ENCODE peak calls at places on chromosomes 16 and 17, in four cellular contexts. One of them, this sample, is unnamed.

GRCh38 chr16:600781-601180 is 10.9 kb downstream of the RAB40C start:
- DNase-seq in EL: no peak
- DNase-seq in activated CD4-positive, CD25-positive, alpha-beta regulatory T cell: no peak
- DNase-seq in non-pigmented ciliary epithelial cell: no peak
- DNase-seq in this sample: no peak

GRCh38 chr17:30570596-30571265 is 93.5 kb downstream of the GOSR1 start:
- DNase-seq in activated CD4-positive, CD25-positive, alpha-beta regulatory T cell: no peak
- DNase-seq in non-pigmented ciliary epithelial cell: no peak
- DNase-seq in EL: no peak
- DNase-seq in this sample: no peak

GRCh38 chr16:72501739-72502653 is 330.0 kb upstream of the PMFBP1 start:
- DNase-seq in activated CD4-positive, CD25-positive, alpha-beta regulatory T cell: no peak
- DNase-seq in non-pigmented ciliary epithelial cell: peak; percentile 43
- DNase-seq in EL: peak; percentile 71
- DNase-seq in this sample: no peak

GRCh38 chr16:86118467-86119307 is 219.7 kb downstream of the IRF8 start:
- DNase-seq in non-pigmented ciliary epithelial cell: no peak
- DNase-seq in EL: no peak
- DNase-seq in activated CD4-positive, CD25-positive, alpha-beta regulatory T cell: no peak
- DNase-seq in this sample: no peak

GRCh38 chr17:32914181-32914580 is 13.8 kb upstream of the TMEM98 start:
- DNase-seq in activated CD4-positive, CD25-positive, alpha-beta regulatory T cell: no peak
- DNase-seq in non-pigmented ciliary epithelial cell: no peak
- DNase-seq in EL: no peak
- DNase-seq in this sample: no peak

GRCh38 chr17:74452841-74453661 is 13.4 kb upstream of the CD300A start:
- DNase-seq in non-pigmented ciliary epithelial cell: no peak
- DNase-seq in EL: no peak
- DNase-seq in activated CD4-positive, CD25-positive, alpha-beta regulatory T cell: no peak
- DNase-seq in this sample: no peak

GRCh38 chr17:78338860-78339259 is 21.0 kb downstream of the SOCS3 start:
- DNase-seq in EL: no peak
- DNase-seq in activated CD4-positive, CD25-positive, alpha-beta regulatory T cell: no peak
- DNase-seq in non-pigmented ciliary epithelial cell: no peak
- DNase-seq in this sample: no peak

GRCh38 chr16:3511286-3512180 is 10.7 kb downstream of the CLUAP1 start:
- DNase-seq in EL: no peak
- DNase-seq in non-pigmented ciliary epithelial cell: no peak
- DNase-seq in activated CD4-positive, CD25-positive, alpha-beta regulatory T cell: no peak
- DNase-seq in this sample: no peak

GRCh38 chr17:50218771-50219315 is 17.4 kb upstream of the COL1A1 start:
- DNase-seq in activated CD4-positive, CD25-positive, alpha-beta regulatory T cell: no peak
- DNase-seq in non-pigmented ciliary epithelial cell: peak; percentile 93
- DNase-seq in EL: peak; percentile 97
- DNase-seq in this sample: no peak

GRCh38 chr16:57694556-57695377 is at the start of gene DRC7:
- DNase-seq in EL: peak; percentile 34
- DNase-seq in non-pigmented ciliary epithelial cell: no peak
- DNase-seq in activated CD4-positive, CD25-positive, alpha-beta regulatory T cell: no peak
- DNase-seq in this sample: no peak

GRCh38 chr17:19537116-19537515 is 3.5 kb downstream of the SLC47A1 start:
- DNase-seq in activated CD4-positive, CD25-positive, alpha-beta regulatory T cell: no peak
- DNase-seq in EL: no peak
- DNase-seq in non-pigmented ciliary epithelial cell: no peak
- DNase-seq in this sample: no peak

GRCh38 chr17:72432143-72432604 is 311.4 kb downstream of the SOX9 start:
- DNase-seq in non-pigmented ciliary epithelial cell: no peak
- DNase-seq in EL: no peak
- DNase-seq in activated CD4-positive, CD25-positive, alpha-beta regulatory T cell: no peak
- DNase-seq in this sample: no peak

GRCh38 chr17:65385726-65386125 is 175.7 kb downstream of the AXIN2 start:
- DNase-seq in non-pigmented ciliary epithelial cell: no peak
- DNase-seq in EL: no peak
- DNase-seq in activated CD4-positive, CD25-positive, alpha-beta regulatory T cell: no peak
- DNase-seq in this sample: no peak

GRCh38 chr16:2095315-2095853 is 40.3 kb downstream of the PKD1 start:
- DNase-seq in EL: peak; percentile 55
- DNase-seq in activated CD4-positive, CD25-positive, alpha-beta regulatory T cell: no peak
- DNase-seq in non-pigmented ciliary epithelial cell: no peak
- DNase-seq in this sample: no peak

GRCh38 chr16:68247400-68247799 is 2.2 kb downstream of the PLA2G15 start:
- DNase-seq in non-pigmented ciliary epithelial cell: no peak
- DNase-seq in EL: no peak
- DNase-seq in activated CD4-positive, CD25-positive, alpha-beta regulatory T cell: no peak
- DNase-seq in this sample: no peak

GRCh38 chr16:85227262-85227923 is 115.1 kb upstream of the CIBAR2 start:
- DNase-seq in EL: no peak
- DNase-seq in activated CD4-positive, CD25-positive, alpha-beta regulatory T cell: no peak
- DNase-seq in non-pigmented ciliary epithelial cell: no peak
- DNase-seq in this sample: no peak

GRCh38 chr16:30820952-30821421 is 34.0 kb upstream of the ZNF629 start:
- DNase-seq in non-pigmented ciliary epithelial cell: no peak
- DNase-seq in EL: no peak
- DNase-seq in activated CD4-positive, CD25-positive, alpha-beta regulatory T cell: no peak
- DNase-seq in this sample: no peak

GRCh38 chr17:3027786-3028532 is 35.4 kb downstream of the OR1D5 start:
- DNase-seq in EL: no peak
- DNase-seq in activated CD4-positive, CD25-positive, alpha-beta regulatory T cell: no peak
- DNase-seq in non-pigmented ciliary epithelial cell: no peak
- DNase-seq in this sample: peak; percentile 45

GRCh38 chr17:41486809-41487530 is 2.7 kb downstream of the KRT36 start:
- DNase-seq in activated CD4-positive, CD25-positive, alpha-beta regulatory T cell: peak; percentile 10
- DNase-seq in non-pigmented ciliary epithelial cell: no peak
- DNase-seq in EL: no peak
- DNase-seq in this sample: no peak

GRCh38 chr17:74429604-74430384 is 2.1 kb upstream of the GPRC5C start:
- DNase-seq in activated CD4-positive, CD25-positive, alpha-beta regulatory T cell: no peak
- DNase-seq in non-pigmented ciliary epithelial cell: no peak
- DNase-seq in EL: no peak
- DNase-seq in this sample: no peak

GRCh38 chr17:80189611-80190010 is 19.8 kb downstream of the CARD14 start:
- DNase-seq in non-pigmented ciliary epithelial cell: no peak
- DNase-seq in activated CD4-positive, CD25-positive, alpha-beta regulatory T cell: no peak
- DNase-seq in EL: no peak
- DNase-seq in this sample: no peak

GRCh38 chr17:50259484-50260324 is 14.6 kb upstream of the TMEM92 start:
- DNase-seq in non-pigmented ciliary epithelial cell: no peak
- DNase-seq in EL: no peak
- DNase-seq in activated CD4-positive, CD25-positive, alpha-beta regulatory T cell: no peak
- DNase-seq in this sample: no peak

GRCh38 chr16:30747331-30747730 is 894 bp upstream of the PHKG2 start:
- DNase-seq in non-pigmented ciliary epithelial cell: no peak
- DNase-seq in activated CD4-positive, CD25-positive, alpha-beta regulatory T cell: no peak
- DNase-seq in EL: peak; percentile 52
- DNase-seq in this sample: no peak

GRCh38 chr17:13931752-13932477 is 137.4 kb upstream of the COX10 start:
- DNase-seq in EL: peak; percentile 53
- DNase-seq in non-pigmented ciliary epithelial cell: no peak
- DNase-seq in activated CD4-positive, CD25-positive, alpha-beta regulatory T cell: no peak
- DNase-seq in this sample: no peak

GRCh38 chr17:7380855-7381683 is at the start of gene TNK1:
- DNase-seq in EL: no peak
- DNase-seq in non-pigmented ciliary epithelial cell: no peak
- DNase-seq in activated CD4-positive, CD25-positive, alpha-beta regulatory T cell: no peak
- DNase-seq in this sample: no peak

GRCh38 chr16:79295746-79296145 is 304.8 kb downstream of the MAF start:
- DNase-seq in non-pigmented ciliary epithelial cell: no peak
- DNase-seq in activated CD4-positive, CD25-positive, alpha-beta regulatory T cell: no peak
- DNase-seq in EL: no peak
- DNase-seq in this sample: no peak

GRCh38 chr16:85028638-85029412 is 1.2 kb downstream of the KIAA0513 start:
- DNase-seq in activated CD4-positive, CD25-positive, alpha-beta regulatory T cell: peak; percentile 63
- DNase-seq in EL: peak; percentile 47
- DNase-seq in non-pigmented ciliary epithelial cell: no peak
- DNase-seq in this sample: no peak

GRCh38 chr17:19670906-19671305 is 22.4 kb downstream of the ALDH3A2 start:
- DNase-seq in non-pigmented ciliary epithelial cell: no peak
- DNase-seq in activated CD4-positive, CD25-positive, alpha-beta regulatory T cell: no peak
- DNase-seq in EL: no peak
- DNase-seq in this sample: no peak

GRCh38 chr17:27381007-27381501 is 75.2 kb upstream of the KSR1 start:
- DNase-seq in EL: peak; percentile 36
- DNase-seq in activated CD4-positive, CD25-positive, alpha-beta regulatory T cell: peak; percentile 72
- DNase-seq in non-pigmented ciliary epithelial cell: no peak
- DNase-seq in this sample: no peak

GRCh38 chr17:2093349-2093748 is 38.4 kb downstream of the HIC1 start:
- DNase-seq in EL: no peak
- DNase-seq in non-pigmented ciliary epithelial cell: no peak
- DNase-seq in activated CD4-positive, CD25-positive, alpha-beta regulatory T cell: no peak
- DNase-seq in this sample: no peak

GRCh38 chr17:78558181-78558850 is 18.9 kb downstream of the DNAH17 start:
- DNase-seq in activated CD4-positive, CD25-positive, alpha-beta regulatory T cell: no peak
- DNase-seq in EL: no peak
- DNase-seq in non-pigmented ciliary epithelial cell: no peak
- DNase-seq in this sample: no peak

GRCh38 chr16:89490386-89491237 is at the start of gene ANKRD11:
- DNase-seq in activated CD4-positive, CD25-positive, alpha-beta regulatory T cell: peak; percentile 93
- DNase-seq in EL: peak; percentile 100
- DNase-seq in non-pigmented ciliary epithelial cell: peak; percentile 98
- DNase-seq in this sample: peak; percentile 99

GRCh38 chr17:49776864-49777263 is 11.6 kb upstream of the KAT7 start:
- DNase-seq in non-pigmented ciliary epithelial cell: no peak
- DNase-seq in activated CD4-positive, CD25-positive, alpha-beta regulatory T cell: no peak
- DNase-seq in EL: no peak
- DNase-seq in this sample: no peak

GRCh38 chr16:89779917-89780316 is 36.5 kb downstream of the FANCA start:
- DNase-seq in non-pigmented ciliary epithelial cell: no peak
- DNase-seq in activated CD4-positive, CD25-positive, alpha-beta regulatory T cell: no peak
- DNase-seq in EL: no peak
- DNase-seq in this sample: no peak

GRCh38 chr16:4700380-4700996 is 7.1 kb downstream of the NUDT16L1 start:
- DNase-seq in EL: no peak
- DNase-seq in activated CD4-positive, CD25-positive, alpha-beta regulatory T cell: no peak
- DNase-seq in non-pigmented ciliary epithelial cell: no peak
- DNase-seq in this sample: no peak

GRCh38 chr17:73030501-73030911 is 62.0 kb downstream of the SLC39A11 start:
- DNase-seq in non-pigmented ciliary epithelial cell: no peak
- DNase-seq in EL: no peak
- DNase-seq in activated CD4-positive, CD25-positive, alpha-beta regulatory T cell: no peak
- DNase-seq in this sample: no peak

GRCh38 chr17:13001991-13002615 is 15.7 kb downstream of the ELAC2 start:
- DNase-seq in non-pigmented ciliary epithelial cell: no peak
- DNase-seq in activated CD4-positive, CD25-positive, alpha-beta regulatory T cell: no peak
- DNase-seq in EL: no peak
- DNase-seq in this sample: no peak

GRCh38 chr16:81480856-81481821 is 36.5 kb downstream of the CMIP start:
- DNase-seq in non-pigmented ciliary epithelial cell: no peak
- DNase-seq in activated CD4-positive, CD25-positive, alpha-beta regulatory T cell: no peak
- DNase-seq in EL: peak; percentile 77
- DNase-seq in this sample: no peak

This sample was measured in type B pancreatic cell.